ENCODE peak calls at places on chromosomes 12 and 14, in four cellular contexts. One of them, this sample, is unnamed.

GRCh38 chr12:117821480-117822175 is 147.2 kb downstream of the KSR2 start:
- DNase-seq in NCI-H1417: no peak
- DNase-seq in stimulated activated CD8-positive, alpha-beta memory T cell treated with anti-CD3 and anti-CD28 coated beads, Interleukin-15, amount 100 ng/mL, for 1 hour: no peak
- DNase-seq in adrenal gland: no peak
- DNase-seq in this sample: peak; percentile 52

GRCh38 chr12:95200128-95200973 is 16.9 kb downstream of the FGD6 start:
- DNase-seq in NCI-H1417: no peak
- DNase-seq in stimulated activated CD8-positive, alpha-beta memory T cell treated with anti-CD3 and anti-CD28 coated beads, Interleukin-15, amount 100 ng/mL, for 1 hour: no peak
- DNase-seq in adrenal gland: no peak
- DNase-seq in this sample: no peak

GRCh38 chr14:94571395-94571794 is 9.8 kb upstream of the SERPINA5 start:
- DNase-seq in stimulated activated CD8-positive, alpha-beta memory T cell treated with anti-CD3 and anti-CD28 coated beads, Interleukin-15, amount 100 ng/mL, for 1 hour: no peak
- DNase-seq in adrenal gland: no peak
- DNase-seq in NCI-H1417: no peak
- DNase-seq in this sample: no peak

GRCh38 chr12:57149309-57149900 is 2.0 kb upstream of the LRP1-AS start:
- DNase-seq in stimulated activated CD8-positive, alpha-beta memory T cell treated with anti-CD3 and anti-CD28 coated beads, Interleukin-15, amount 100 ng/mL, for 1 hour: no peak
- DNase-seq in adrenal gland: no peak
- DNase-seq in NCI-H1417: no peak
- DNase-seq in this sample: no peak

GRCh38 chr14:69190191-69190590 is 1.1 kb upstream of the EXD2 start:
- DNase-seq in NCI-H1417: no peak
- DNase-seq in stimulated activated CD8-positive, alpha-beta memory T cell treated with anti-CD3 and anti-CD28 coated beads, Interleukin-15, amount 100 ng/mL, for 1 hour: no peak
- DNase-seq in adrenal gland: no peak
- DNase-seq in this sample: no peak

GRCh38 chr14:35965425-35965824 is 139.3 kb downstream of the BRMS1L start:
- DNase-seq in stimulated activated CD8-positive, alpha-beta memory T cell treated with anti-CD3 and anti-CD28 coated beads, Interleukin-15, amount 100 ng/mL, for 1 hour: no peak
- DNase-seq in NCI-H1417: peak; percentile 17
- DNase-seq in adrenal gland: no peak
- DNase-seq in this sample: no peak

GRCh38 chr14:101817511-101818001 is 56.0 kb downstream of the PPP2R5C start:
- DNase-seq in stimulated activated CD8-positive, alpha-beta memory T cell treated with anti-CD3 and anti-CD28 coated beads, Interleukin-15, amount 100 ng/mL, for 1 hour: no peak
- DNase-seq in NCI-H1417: no peak
- DNase-seq in adrenal gland: no peak
- DNase-seq in this sample: no peak

GRCh38 chr12:60539592-60539991 is 943.8 kb downstream of the SLC16A7 start:
- DNase-seq in stimulated activated CD8-positive, alpha-beta memory T cell treated with anti-CD3 and anti-CD28 coated beads, Interleukin-15, amount 100 ng/mL, for 1 hour: no peak
- DNase-seq in NCI-H1417: no peak
- DNase-seq in adrenal gland: peak; percentile 28
- DNase-seq in this sample: no peak

GRCh38 chr12:122243965-122244364 is 18.1 kb upstream of the DIABLO start:
- DNase-seq in adrenal gland: no peak
- DNase-seq in stimulated activated CD8-positive, alpha-beta memory T cell treated with anti-CD3 and anti-CD28 coated beads, Interleukin-15, amount 100 ng/mL, for 1 hour: no peak
- DNase-seq in NCI-H1417: no peak
- DNase-seq in this sample: no peak

GRCh38 chr12:111156304-111156703 is 212.6 kb downstream of the PHETA1 start:
- DNase-seq in stimulated activated CD8-positive, alpha-beta memory T cell treated with anti-CD3 and anti-CD28 coated beads, Interleukin-15, amount 100 ng/mL, for 1 hour: no peak
- DNase-seq in NCI-H1417: no peak
- DNase-seq in adrenal gland: no peak
- DNase-seq in this sample: no peak

GRCh38 chr14:78978896-78979295 is 808.7 kb downstream of the NRXN3 start:
- DNase-seq in stimulated activated CD8-positive, alpha-beta memory T cell treated with anti-CD3 and anti-CD28 coated beads, Interleukin-15, amount 100 ng/mL, for 1 hour: no peak
- DNase-seq in adrenal gland: no peak
- DNase-seq in NCI-H1417: no peak
- DNase-seq in this sample: no peak

GRCh38 chr12:47904647-47905312 is at the start of gene VDR:
- DNase-seq in NCI-H1417: peak; percentile 84
- DNase-seq in stimulated activated CD8-positive, alpha-beta memory T cell treated with anti-CD3 and anti-CD28 coated beads, Interleukin-15, amount 100 ng/mL, for 1 hour: peak; percentile 30
- DNase-seq in adrenal gland: peak; percentile 81
- DNase-seq in this sample: peak; percentile 81

GRCh38 chr12:100229036-100229635 is 28.5 kb downstream of the ACTR6 start:
- DNase-seq in NCI-H1417: peak; percentile 17
- DNase-seq in adrenal gland: no peak
- DNase-seq in stimulated activated CD8-positive, alpha-beta memory T cell treated with anti-CD3 and anti-CD28 coated beads, Interleukin-15, amount 100 ng/mL, for 1 hour: no peak
- DNase-seq in this sample: peak; percentile 12

This sample was measured in prostate gland.